ENCODE peak calls at places on chromosomes 1 and 21, in four cellular contexts. V is GM12891, I is K562, W is GM12878. B is an unnamed sample.

GRCh38 chr1:12113433-12114339 is 50.6 kb downstream of the TNFRSF8 start:
- DNase-seq in W (no peak), V (no peak), I (peak; percentile 26), B (no peak)

GRCh38 chr21:46110499-46111192 is 12.7 kb downstream of the COL6A2 start:
- DNase-seq in W (no peak), V (peak; percentile 13), I (no peak), B (no peak)

GRCh38 chr1:205285391-205286101 is 36.0 kb downstream of the NUAK2 start:
- DNase-seq in I (no peak), W (peak; percentile 76), V (no peak), B (no peak)

GRCh38 chr1:172391972-172392371 is 28.5 kb upstream of the C1orf105 start:
- DNase-seq in V (no peak), I (no peak), W (no peak), B (no peak)

GRCh38 chr1:24547195-24547594 is 8.7 kb upstream of the NCMAP start:
- DNase-seq in W (no peak), I (no peak), V (no peak), B (no peak)

GRCh38 chr1:45037456-45037855 is 25.4 kb downstream of the UROD start:
- DNase-seq in V (no peak), W (no peak), I (peak; percentile 84), B (no peak)

GRCh38 chr1:32071758-32072621 is 749 bp upstream of the TMEM39B start:
- DNase-seq in I (no peak), W (no peak), V (no peak), B (no peak)

GRCh38 chr1:215043405-215043804 is 39.1 kb upstream of the KCNK2 start:
- DNase-seq in V (no peak), I (no peak), W (no peak), B (no peak)

GRCh38 chr1:240341365-240342250 is 249.9 kb downstream of the FMN2 start:
- DNase-seq in I (no peak), V (no peak), W (no peak), B (no peak)

GRCh38 chr1:65596768-65597167 is 176.3 kb downstream of the LEPR start:
- DNase-seq in I (no peak), V (no peak), W (no peak), B (no peak)

GRCh38 chr1:176789571-176790090 is 326.7 kb downstream of the PAPPA2 start:
- DNase-seq in I (no peak), W (no peak), V (no peak), B (no peak)

GRCh38 chr1:200887772-200888348 is 6.8 kb upstream of the INAVA start:
- DNase-seq in W (no peak), I (no peak), V (no peak), B (no peak)

GRCh38 chr1:214899908-214900470 is 182.5 kb upstream of the KCNK2 start:
- DNase-seq in W (no peak), I (no peak), V (no peak), B (no peak)

GRCh38 chr1:154479764-154480421 is 22.1 kb upstream of the TDRD10 start:
- DNase-seq in W (peak; percentile 45), I (peak; percentile 87), V (peak; percentile 47), B (peak; percentile 55)

DNA sequence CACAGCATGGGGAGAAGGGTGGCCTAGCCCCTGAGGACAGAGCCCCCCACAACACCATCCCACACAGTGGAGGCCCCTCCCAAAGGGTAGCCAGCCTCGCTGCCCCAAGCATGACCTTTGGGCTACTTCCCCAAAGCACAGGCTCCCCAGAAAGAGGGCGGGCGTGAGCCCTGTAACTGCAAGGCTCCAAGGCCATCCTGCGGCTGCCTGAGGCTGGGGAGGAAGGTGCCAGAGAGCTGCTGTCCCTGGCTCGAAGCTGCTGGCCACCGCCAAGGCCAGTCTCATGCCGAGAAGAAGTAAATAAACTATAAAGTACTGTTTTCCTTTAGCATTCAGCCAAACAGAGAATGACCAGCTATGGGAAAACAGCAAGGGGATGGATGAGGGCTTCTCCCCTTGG is 27.5 kb downstream of the UBASH3A start:
- DNase-seq in V (no peak), I (no peak), W (no peak), B (no peak)
- TF ChIP-seq SPI1 in V (no peak), I (no peak), W (no peak), B (no peak)

GRCh38 chr1:9946315-9946714 is 3.0 kb downstream of the NMNAT1 start:
- DNase-seq in V (no peak), I (no peak), W (no peak), B (no peak)

GRCh38 chr1:9942939-9943807 is at the start of the genes LZIC and NMNAT1:
- DNase-seq in W (peak; percentile 77), V (peak; percentile 80), I (peak; percentile 98), B (peak; percentile 92)

GRCh38 chr1:9942399-9942938 is 722 bp downstream of the LZIC start:
- DNase-seq in W (peak; percentile 55), V (no peak), I (peak; percentile 74), B (peak; percentile 25)
- TF ChIP-seq SPI1 in W (no peak), V (no peak), I (no peak), B (no peak)

DNA sequence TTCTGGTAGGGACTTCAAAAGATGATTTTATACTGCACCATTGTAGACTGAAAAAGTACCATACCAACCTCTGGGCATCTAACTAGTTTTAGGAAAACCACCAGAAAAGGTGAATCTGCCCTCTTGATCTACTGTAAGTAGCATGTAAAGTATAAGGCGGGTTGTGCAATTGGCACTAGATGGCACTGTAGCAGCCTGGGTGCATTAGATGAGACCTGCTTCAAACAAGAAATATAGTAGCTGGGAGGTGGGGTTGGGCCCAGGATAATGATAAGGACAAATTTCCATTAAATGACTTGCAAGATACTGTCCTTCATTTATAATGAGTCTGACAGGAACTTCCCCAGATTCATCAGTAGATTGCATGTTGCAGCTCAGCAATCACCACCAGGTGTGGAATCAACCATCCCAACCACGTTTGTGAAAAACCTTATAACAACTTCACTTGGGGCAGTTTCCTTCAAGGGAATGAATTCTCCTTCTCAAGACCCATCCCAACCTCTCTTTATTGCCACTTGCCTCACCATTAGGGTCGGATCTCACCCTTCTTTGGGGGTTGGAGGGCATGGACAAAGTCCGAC is 37.3 kb upstream of the IL10 start:
- DNase-seq in I (peak; percentile 32), W (no peak), V (no peak), B (peak; percentile 56)
- TF ChIP-seq SPI1 in I (no peak), W (no peak), V (no peak), B (no peak)

DNA sequence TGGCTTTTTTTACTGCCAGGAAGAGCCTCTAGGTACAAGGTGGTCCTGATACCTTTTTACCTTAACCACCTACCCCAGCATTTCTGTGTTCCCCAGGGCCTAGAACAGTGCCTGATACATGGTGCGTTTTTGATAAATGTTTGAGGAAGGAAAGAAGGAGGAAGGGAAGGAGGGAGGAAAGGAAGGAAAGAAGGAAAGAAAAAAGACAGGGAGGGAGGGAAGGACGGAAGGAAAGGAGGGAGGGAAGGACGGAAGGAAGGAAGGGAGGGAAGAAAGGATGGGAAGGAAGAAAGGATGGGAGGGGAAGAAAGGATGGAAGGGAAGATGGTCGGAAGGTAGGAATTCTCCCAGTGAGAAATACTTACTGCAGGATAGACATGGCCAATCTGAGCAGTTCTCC is 12.0 kb upstream of the MAGOH start:
- DNase-seq in W (no peak), I (no peak), V (no peak), B (no peak)
- TF ChIP-seq SPI1 in W (no peak), I (no peak), V (no peak), B (no peak)

DNA sequence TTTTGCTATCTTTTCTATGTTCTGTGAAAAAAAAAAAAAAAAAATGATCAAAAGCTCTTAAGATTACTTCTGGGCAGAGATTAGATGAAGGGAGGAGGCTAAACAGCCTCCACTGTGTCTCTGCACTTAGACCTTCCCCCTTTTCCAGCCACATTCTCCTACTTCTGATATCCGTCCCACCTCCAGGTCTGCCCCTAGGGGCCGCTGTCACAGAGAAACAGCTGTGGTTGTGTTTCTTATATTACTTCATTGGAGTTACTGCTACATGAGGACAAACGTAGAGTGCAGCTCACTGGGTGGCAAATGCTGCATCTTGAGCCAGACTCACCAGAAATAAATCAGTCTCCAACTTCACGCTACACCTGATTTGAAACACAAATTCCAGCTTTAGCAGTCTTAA is 125.4 kb upstream of the PTBP2 start:
- DNase-seq in W (no peak), I (peak; percentile 24), V (no peak), B (peak; percentile 29)
- TF ChIP-seq SPI1 in W (no peak), I (no peak), V (no peak), B (no peak)

DNA sequence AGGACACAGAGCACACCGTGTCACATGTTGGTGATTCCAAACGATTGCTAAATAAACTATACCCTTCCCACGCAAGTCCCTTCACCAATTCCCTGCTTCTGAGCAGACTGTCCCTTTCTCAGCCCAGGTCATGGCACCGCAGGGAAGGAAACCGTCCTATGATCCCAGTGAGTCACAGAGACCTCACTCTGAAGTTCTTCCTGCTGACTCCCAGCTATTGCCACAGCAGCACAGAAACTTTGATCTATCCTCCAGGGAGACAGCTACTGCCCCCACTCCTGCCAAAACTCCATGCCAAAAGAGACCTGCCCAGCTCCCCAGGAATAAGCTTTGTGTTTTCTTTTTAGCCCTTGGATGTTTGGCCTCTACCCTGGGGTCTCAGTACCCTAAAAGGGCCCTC is 19.1 kb downstream of the RIMS3 start:
- DNase-seq in I (no peak), V (no peak), W (no peak), B (no peak)
- TF ChIP-seq SPI1 in I (no peak), V (no peak), W (no peak), B (no peak)

GRCh38 chr1:41427022-41427942 is 57.2 kb downstream of the EDN2 start:
- DNase-seq in I (no peak), W (no peak), V (no peak), B (no peak)
- TF ChIP-seq SPI1 in I (no peak), W (no peak), V (no peak), B (no peak)

DNA sequence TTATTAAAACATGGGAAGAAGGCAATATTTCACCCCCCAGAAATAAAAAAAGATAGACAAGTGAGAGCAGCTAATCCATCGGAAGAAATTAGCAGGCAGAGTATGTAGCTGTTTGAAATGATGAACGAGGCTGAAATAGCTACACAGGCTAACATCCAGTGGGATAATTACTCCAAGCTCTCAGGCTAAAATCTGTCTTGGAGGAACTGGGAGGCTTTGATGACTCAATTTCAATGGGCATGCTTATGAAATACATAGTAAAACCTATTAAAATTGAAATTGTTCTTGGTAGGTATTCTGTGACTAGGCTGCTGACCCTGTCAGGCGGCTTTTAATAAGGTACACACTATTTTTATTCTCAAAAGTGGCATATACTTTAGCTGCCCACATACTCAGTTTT is 84.1 kb upstream of the RRP15 start:
- DNase-seq in I (no peak), V (no peak), W (no peak), B (no peak)
- TF ChIP-seq SPI1 in I (no peak), V (no peak), W (no peak), B (no peak)

DNA sequence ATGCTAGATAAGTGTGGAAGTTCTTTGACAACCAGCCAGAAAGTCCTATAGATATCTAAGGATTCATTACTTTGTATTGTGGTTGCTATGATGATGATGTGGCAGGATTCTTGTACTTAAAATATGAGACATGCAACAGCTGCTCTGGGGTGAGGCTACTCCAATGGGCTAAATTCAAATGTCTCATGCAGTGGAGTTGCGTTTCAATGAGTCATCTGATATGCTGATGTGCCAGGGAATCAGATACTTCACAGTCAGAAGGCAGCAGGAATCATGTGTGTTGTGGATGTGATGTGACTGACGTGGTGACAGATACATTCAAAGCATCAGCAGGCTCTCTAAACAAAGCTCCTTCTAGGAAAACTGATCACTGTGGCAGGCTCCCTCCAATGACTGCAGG is 66.5 kb downstream of the TSEN15 start:
- DNase-seq in V (no peak), I (no peak), W (no peak), B (no peak)
- TF ChIP-seq SPI1 in V (no peak), I (no peak), W (no peak), B (no peak)